ENCODE peak calls at places on chromosomes 3 and 15, in five cellular contexts. R is Peyer's patch, W is aorta, P is hepatocyte, K is fibroblast of lung. A is an unnamed sample.
A peak's percentile ranks its signal among the peaks of the same experiment; 100 is the strongest.

GRCh38 chr3:146594843-146595482 is 10.2 kb downstream of the PLSCR5 start:
- DNase-seq in K (peak; percentile 14), R (no peak), W (no peak), P (peak; percentile 16), A (peak; percentile 4)

GRCh38 chr3:158167737-158168469 is 58.0 kb downstream of the RSRC1 start:
- DNase-seq in R (no peak), P (peak; percentile 5), W (no peak), K (peak; percentile 98), A (peak; percentile 65)

GRCh38 chr3:124579641-124580040 is 150.6 kb upstream of the UMPS start:
- DNase-seq in W (no peak), R (no peak), P (no peak), K (no peak), A (no peak)

GRCh38 chr3:25657293-25657692 is 7.4 kb downstream of the TOP2B start:
- DNase-seq in W (no peak), K (no peak), P (no peak), R (no peak), A (no peak)

GRCh38 chr15:58433597-58434333 is 2.0 kb downstream of the LIPC start:
- DNase-seq in P (no peak), W (no peak), K (no peak), R (no peak), A (peak; percentile 86)

GRCh38 chr3:50585919-50586762 is 16.8 kb downstream of the HEMK1 start:
- DNase-seq in P (no peak), W (no peak), R (no peak), K (no peak), A (no peak)

GRCh38 chr3:169772530-169772950 is 656 bp upstream of the MYNN start:
- DNase-seq in R (peak; percentile 84), P (peak; percentile 90), W (peak; percentile 76), K (peak; percentile 77), A (peak; percentile 84)

GRCh38 chr3:70061111-70061510 is 61.6 kb downstream of the SAMMSON start:
- DNase-seq in W (no peak), R (no peak), K (peak; percentile 9), P (no peak), A (no peak)

GRCh38 chr3:196016485-196016884 is 65.4 kb downstream of the TFRC start:
- DNase-seq in W (no peak), R (no peak), P (no peak), K (peak; percentile 81), A (peak; percentile 32)

GRCh38 chr3:151630035-151630434 is 103.7 kb upstream of the AADACL2 start:
- DNase-seq in R (no peak), W (no peak), K (no peak), P (no peak), A (no peak)

GRCh38 chr15:92271179-92271578 is 122.5 kb upstream of the ST8SIA2 start:
- DNase-seq in R (no peak), W (no peak), K (no peak), P (no peak), A (no peak)

GRCh38 chr3:29494305-29495036 is 213.6 kb downstream of the RBMS3 start:
- DNase-seq in K (no peak), W (no peak), R (no peak), P (peak; percentile 6), A (peak; percentile 17)

GRCh38 chr3:154122096-154122911 is 1.1 kb downstream of the ARHGEF26 start:
- DNase-seq in W (peak; percentile 54), P (peak; percentile 25), R (no peak), K (no peak), A (peak; percentile 42)

GRCh38 chr15:92158426-92158825 is 235.3 kb upstream of the ST8SIA2 start:
- DNase-seq in K (peak; percentile 44), P (peak; percentile 75), R (peak; percentile 53), W (no peak), A (no peak)

GRCh38 chr3:130841357-130841756 is 52.5 kb upstream of the ATP2C1 start:
- DNase-seq in W (no peak), P (no peak), K (peak; percentile 8), R (no peak), A (no peak)

GRCh38 chr3:122403489-122403888 is 12.4 kb downstream of the WDR5B start:
- DNase-seq in K (peak; percentile 93), P (no peak), R (no peak), W (no peak), A (peak; percentile 27)

GRCh38 chr15:31306426-31307269 is 20.0 kb upstream of the KLF13 start:
- DNase-seq in R (peak; percentile 51), K (peak; percentile 33), P (peak; percentile 1), W (no peak), A (peak; percentile 68)

GRCh38 chr3:195154793-195155535 is 116.0 kb downstream of the XXYLT1 start:
- DNase-seq in R (peak; percentile 80), K (peak; percentile 98), W (peak; percentile 82), P (peak; percentile 86), A (peak; percentile 86)

GRCh38 chr15:45251888-45252287 is at the start of gene SLC28A2:
- DNase-seq in W (no peak), K (no peak), R (no peak), P (no peak), A (no peak)

GRCh38 chr3:134419214-134419965 is 45.1 kb upstream of the AMOTL2 start:
- DNase-seq in P (peak; percentile 45), K (no peak), R (no peak), W (no peak), A (no peak)

GRCh38 chr3:197533396-197534347 is 22.1 kb downstream of the BDH1 start:
- DNase-seq in R (no peak), W (no peak), K (no peak), P (no peak), A (no peak)

GRCh38 chr3:40971191-40972168 is 227.8 kb upstream of the CTNNB1 start:
- DNase-seq in R (peak; percentile 86), W (peak; percentile 82), P (peak; percentile 76), K (peak; percentile 95), A (no peak)

GRCh38 chr15:58517252-58517681 is 85.5 kb downstream of the LIPC start:
- DNase-seq in W (no peak), K (no peak), R (no peak), P (no peak), A (no peak)

GRCh38 chr3:76497636-76498035 is 542.3 kb upstream of the ROBO2 start:
- DNase-seq in W (no peak), R (no peak), P (no peak), K (peak; percentile 24), A (no peak)

GRCh38 chr3:184050217-184050847 is 2.5 kb upstream of the HTR3C start:
- DNase-seq in P (no peak), W (no peak), R (no peak), K (no peak), A (no peak)

GRCh38 chr3:126149256-126149902 is 31.0 kb downstream of the ALDH1L1 start:
- DNase-seq in K (no peak), R (no peak), W (no peak), P (no peak), A (no peak)

GRCh38 chr3:126147932-126148683 is 32.3 kb downstream of the ALDH1L1 start:
- DNase-seq in W (no peak), R (peak; percentile 35), P (no peak), K (no peak), A (no peak)

GRCh38 chr3:126147147-126147931 is 33.0 kb downstream of the ALDH1L1 start:
- DNase-seq in P (no peak), K (no peak), W (no peak), R (no peak), A (no peak)

GRCh38 chr3:126146525-126147146 is 33.8 kb downstream of the ALDH1L1 start:
- DNase-seq in K (no peak), W (no peak), P (no peak), R (peak; percentile 43), A (no peak)

GRCh38 chr3:126146034-126146433 is 34.4 kb downstream of the ALDH1L1 start:
- DNase-seq in W (no peak), P (no peak), R (peak; percentile 25), K (no peak), A (no peak)
- H3K27me3 ChIP-seq in W (no peaks in the 10 kb centered on the region), P (peaks cover 4% of the 10 kb centered on the region), R (no peaks in the 10 kb centered on the region), K (peaks cover 5% of the 10 kb centered on the region), A (no peaks in the 10 kb centered on the region)

GRCh38 chr15:101277038-101277822 is at the start of gene SELENOS:
- DNase-seq in K (peak; percentile 86), R (peak; percentile 96), P (peak; percentile 97), W (peak; percentile 92), A (peak; percentile 96)

GRCh38 chr15:101272584-101272983 is 4.7 kb downstream of the SELENOS start:
- DNase-seq in W (no peak), K (no peak), P (no peak), R (no peak), A (no peak)

GRCh38 chr15:101273534-101273933 is 3.8 kb downstream of the SELENOS start:
- DNase-seq in W (no peak), R (no peak), K (no peak), P (no peak), A (no peak)

GRCh38 chr15:101276501-101277037 is 716 bp downstream of the SELENOS start:
- DNase-seq in P (peak; percentile 59), K (no peak), W (no peak), R (no peak), A (peak; percentile 42)

GRCh38 chr15:101275018-101275417 is 2.3 kb downstream of the SELENOS start:
- DNase-seq in W (no peak), K (no peak), P (no peak), R (no peak), A (no peak)
- H3K36me3 ChIP-seq in W (peaks cover 13% of the 10 kb centered on the region), K (peaks cover 22% of the 10 kb centered on the region), P (no peaks in the 10 kb centered on the region), R (no peaks in the 10 kb centered on the region), A (peaks cover 62% of the 10 kb centered on the region)

GRCh38 chr15:68550498-68551295 is 28.1 kb upstream of the CORO2B start:
- DNase-seq in R (peak; percentile 92), P (peak; percentile 88), K (peak; percentile 31), W (peak; percentile 75), A (peak; percentile 62)
- H3K4me3 ChIP-seq in R (no peak overlapping the region), P (no peak overlapping the region), K (no peak overlapping the region), W (no peak overlapping the region), A (no peak overlapping the region)

DNA sequence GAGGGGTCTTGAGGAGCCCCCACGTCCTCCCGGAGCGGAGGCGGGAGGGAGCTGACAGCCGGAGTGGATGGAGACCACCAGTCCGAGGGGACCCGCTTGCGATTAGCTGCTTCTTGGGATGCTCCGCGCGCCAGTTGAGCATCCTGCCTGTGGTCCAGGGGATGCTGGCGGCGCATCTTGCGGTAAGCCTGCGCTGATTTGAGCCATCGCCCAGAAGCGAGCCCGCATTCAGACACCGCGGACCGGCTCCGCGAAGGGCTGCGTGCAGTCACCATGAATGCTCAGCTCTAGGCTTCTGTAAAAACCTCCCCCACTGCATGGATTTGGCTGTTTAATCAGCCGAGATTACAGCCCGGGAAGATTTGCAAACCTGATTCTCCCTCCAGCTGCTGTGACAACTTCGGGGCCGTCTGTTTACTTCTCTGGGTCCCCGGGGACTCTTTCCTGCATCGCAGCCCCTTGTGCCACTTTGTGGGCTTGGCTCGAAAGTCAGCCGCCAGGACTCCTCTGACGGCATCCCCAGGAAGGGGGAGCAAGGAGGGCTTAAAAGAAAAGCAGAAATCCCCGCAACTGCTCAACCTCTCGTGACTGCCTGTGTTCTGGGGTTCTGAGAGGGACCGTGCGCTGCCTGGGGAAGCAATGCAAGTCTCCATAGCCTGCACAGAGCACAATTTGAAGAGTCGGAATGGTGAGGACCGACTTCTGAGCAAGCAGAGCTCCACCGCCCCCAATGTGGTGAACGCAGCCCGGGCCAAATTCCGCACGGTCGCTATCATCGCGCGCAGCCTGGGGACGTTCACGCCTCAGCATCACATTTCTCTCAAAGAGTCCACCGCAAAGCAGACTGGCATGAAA is 171.1 kb downstream of the KCNAB1 start:
- DNase-seq in W (peak; percentile 57), P (peak; percentile 28), R (no peak), K (peak; percentile 49), A (peak; percentile 27)
- H3K27me3 ChIP-seq in W (no peaks in the 10 kb centered on the region), P (peaks cover 55% of the 10 kb centered on the region), R (peaks cover 9% of the 10 kb centered on the region), K (peaks cover 34% of the 10 kb centered on the region), A (peaks cover 48% of the 10 kb centered on the region)

A was measured in A673.